ENCODE peak calls at places on chromosomes 4 and X, in ten cellular contexts. B is posterior cingulate gyrus; W is effector CD4-positive, alpha-beta T cell; G is tibial artery; J is RWPE1; O is right atrium auricular region; F is GM06990; H is NCI-H2029 treated with DMSO at 0.1 percent for 48 hours; L is activated T-helper 1 cell treated with anti-CD3 and anti-CD28 coated beads, Interleukin-2, amount 50 U/mL, for 16 hours; M is activated CD8-positive, alpha-beta memory T cell treated with anti-CD3 and anti-CD28 coated beads for 48 hours. Q is an unnamed sample.

GRCh38 chr4:73917081-73917501 is 47.9 kb downstream of the CXCL1 start:
- DNase-seq in G (no peak), B (no peak), J (peak; percentile 66), O (no peak), W (no peak), M (no peak), H (no peak), F (no peak), L (no peak), Q (no peak)

GRCh38 chr4:17613761-17614415 is 553 bp upstream of the MED28 start:
- DNase-seq in B (no peak), O (no peak), J (peak; percentile 39), H (no peak), W (peak; percentile 9), L (no peak), M (peak; percentile 13), G (peak; percentile 40), F (peak; percentile 32), Q (no peak)

GRCh38 chr4:174012135-174012923 is 271.1 kb downstream of the FBXO8 start:
- DNase-seq in O (no peak), M (no peak), B (no peak), F (no peak), H (no peak), L (no peak), W (no peak), J (no peak), G (no peak), Q (no peak)

GRCh38 chrX:73876897-73877296 is 313.9 kb downstream of the CHIC1 start:
- DNase-seq in J (peak; percentile 26), O (no peak), H (no peak), G (no peak), M (no peak), B (no peak), F (no peak), L (no peak), W (no peak), Q (no peak)

GRCh38 chr4:71239365-71239764 is 99.5 kb upstream of the SLC4A4 start:
- DNase-seq in B (no peak), G (no peak), M (no peak), L (no peak), J (no peak), O (no peak), F (no peak), W (no peak), H (no peak), Q (no peak)

GRCh38 chr4:3713817-3714641 is 52.2 kb upstream of the ADRA2C start:
- DNase-seq in B (peak; percentile 65), M (no peak), J (no peak), O (no peak), F (no peak), G (no peak), W (no peak), L (no peak), H (no peak), Q (no peak)

GRCh38 chr4:140308366-140309123 is 64.9 kb upstream of the SCOC start:
- DNase-seq in J (peak; percentile 87), H (no peak), W (no peak), F (no peak), G (peak; percentile 58), B (peak; percentile 90), L (no peak), O (peak; percentile 65), M (no peak), Q (no peak)

GRCh38 chr4:1043658-1044468 is 32.4 kb downstream of the FGFRL1 start:
- DNase-seq in F (no peak), O (peak; percentile 98), M (peak; percentile 30), W (no peak), L (no peak), G (peak; percentile 98), B (peak; percentile 82), J (peak; percentile 91), H (no peak), Q (no peak)

GRCh38 chr4:94399721-94400120 is 52.0 kb upstream of the PDLIM5 start:
- DNase-seq in F (no peak), H (no peak), M (no peak), G (no peak), O (no peak), B (no peak), J (no peak), L (no peak), W (no peak), Q (no peak)

GRCh38 chr4:130542953-130543352 is 1447.0 kb downstream of the C4orf33 start:
- DNase-seq in H (no peak), B (no peak), O (no peak), W (no peak), F (no peak), J (no peak), G (no peak), M (no peak), L (no peak), Q (no peak)

GRCh38 chr4:150090836-150091235 is 12.6 kb downstream of the DCLK2 start:
- DNase-seq in M (no peak), F (no peak), H (no peak), W (no peak), L (no peak), B (no peak), J (no peak), G (no peak), O (no peak), Q (no peak)

GRCh38 chr4:8287606-8288280 is 18.2 kb downstream of the HTRA3 start:
- DNase-seq in M (no peak), G (no peak), F (no peak), O (no peak), J (no peak), L (no peak), B (peak; percentile 33), W (no peak), H (no peak), Q (no peak)

GRCh38 chrX:46758956-46759644 is at the start of gene SLC9A7:
- DNase-seq in M (peak; percentile 46), J (peak; percentile 41), W (peak; percentile 67), H (no peak), L (peak; percentile 56), O (peak; percentile 70), F (peak; percentile 88), B (peak; percentile 90), G (peak; percentile 66), Q (no peak)

GRCh38 chr4:185396724-185397402 is at the start of gene ANKRD37:
- DNase-seq in L (no peak), F (no peak), B (peak; percentile 78), O (peak; percentile 66), H (peak; percentile 51), G (peak; percentile 51), W (no peak), J (peak; percentile 38), M (no peak), Q (no peak)

GRCh38 chr4:1792832-1793495 is at the start of gene FGFR3:
- DNase-seq in L (no peak), G (no peak), F (peak; percentile 35), W (no peak), J (peak; percentile 81), O (no peak), B (no peak), H (no peak), M (no peak), Q (no peak)

GRCh38 chr4:71468086-71468485 is 129.3 kb downstream of the SLC4A4 start:
- DNase-seq in G (no peak), B (no peak), L (no peak), H (no peak), W (no peak), M (no peak), F (no peak), O (no peak), J (no peak), Q (no peak)

GRCh38 chrX:73400136-73400748 is 46.6 kb upstream of the CDX4 start:
- DNase-seq in L (no peak), F (no peak), O (no peak), B (no peak), M (no peak), W (no peak), H (no peak), G (no peak), J (no peak), Q (no peak)

GRCh38 chr4:173371292-173372192 is 788 bp downstream of the SAP30 start:
- DNase-seq in B (peak; percentile 93), J (peak; percentile 64), H (peak; percentile 52), G (peak; percentile 65), L (peak; percentile 17), F (peak; percentile 71), W (peak; percentile 16), O (peak; percentile 69), M (peak; percentile 1), Q (no peak)

GRCh38 chr4:4841156-4841555 is 18.3 kb upstream of the MSX1 start:
- DNase-seq in B (no peak), J (no peak), L (no peak), G (no peak), M (no peak), O (no peak), W (no peak), F (no peak), H (no peak), Q (no peak)

GRCh38 chr4:187996502-187997177 is 1.1 kb downstream of the ZFP42 start:
- DNase-seq in J (no peak), W (no peak), M (no peak), B (no peak), H (no peak), F (no peak), G (no peak), L (no peak), O (no peak), Q (no peak)

GRCh38 chr4:113574636-113575103 is 186.9 kb downstream of the CAMK2D start:
- DNase-seq in J (no peak), F (no peak), B (no peak), H (no peak), M (no peak), W (no peak), O (no peak), G (no peak), L (no peak), Q (no peak)

GRCh38 chr4:145099653-145100052 is 1.5 kb downstream of the ABCE1 start:
- DNase-seq in B (no peak), O (no peak), F (peak; percentile 10), G (no peak), J (no peak), W (no peak), M (no peak), H (no peak), L (no peak), Q (peak; percentile 4)

GRCh38 chrX:41518127-41518840 is 71.1 kb downstream of the NYX start:
- DNase-seq in W (no peak), L (no peak), F (no peak), H (no peak), B (no peak), J (no peak), G (no peak), M (no peak), O (no peak), Q (no peak)

GRCh38 chr4:40719008-40719623 is 30.6 kb upstream of the NSUN7 start:
- DNase-seq in J (peak; percentile 63), F (no peak), H (peak; percentile 57), M (no peak), B (no peak), O (no peak), L (no peak), W (no peak), G (no peak), Q (peak; percentile 73)

GRCh38 chr4:41232406-41232805 is 18.1 kb upstream of the APBB2 start:
- DNase-seq in O (no peak), W (no peak), J (no peak), B (no peak), G (no peak), L (no peak), F (no peak), M (no peak), H (no peak), Q (no peak)

GRCh38 chr4:130689182-130689581 is 1593.2 kb downstream of the C4orf33 start:
- DNase-seq in F (no peak), H (no peak), M (no peak), B (no peak), O (no peak), G (no peak), L (no peak), W (no peak), J (no peak), Q (no peak)

GRCh38 chrX:17441965-17442364 is 67.0 kb downstream of the NHS start:
- DNase-seq in B (no peak), W (no peak), H (no peak), F (no peak), M (no peak), J (peak; percentile 29), L (no peak), O (no peak), G (no peak), Q (no peak)

GRCh38 chr4:13553081-13553480 is 8.8 kb upstream of the NKX3-2 start:
- DNase-seq in L (no peak), M (no peak), H (no peak), B (no peak), G (no peak), J (no peak), F (no peak), O (no peak), W (no peak), Q (no peak)